ENCODE peak calls at places on chromosome 21, in six cellular contexts. E is fibroblast of mammary gland, N is Peyer's patch, J is fibroblast of villous mesenchyme, K is heart left ventricle, S is tibial nerve. M is an unnamed sample.

GRCh38 chr21:25039461-25040380 is 567.6 kb downstream of the MRPL39 start:
- DNase-seq in K (no peak), S (no peak), N (no peak), E (peak), J (no peak), M (no peak)

GRCh38 chr21:30097791-30098190 is 68.8 kb downstream of the CLDN17 start:
- DNase-seq in J (no peak), N (no peak), E (no peak), K (no peak), S (no peak), M (no peak)

GRCh38 chr21:28516996-28517592 is 475.6 kb downstream of the LTN1 start:
- DNase-seq in E (peak), N (peak), K (peak), J (peak), S (peak), M (peak)

GRCh38 chr21:38917045-38917774 is 111.5 kb downstream of the ETS2 start:
- DNase-seq in S (no peak), J (no peak), N (peak), E (no peak), K (no peak), M (no peak)

GRCh38 chr21:46099476-46099875 is 1.6 kb downstream of the COL6A2 start:
- DNase-seq in N (peak), S (peak), K (peak), E (peak), J (peak), M (peak)

GRCh38 chr21:26842976-26843911 is 2.0 kb downstream of the ADAMTS1 start:
- DNase-seq in K (peak), E (peak), N (peak), S (peak), J (peak), M (peak)

GRCh38 chr21:16773206-16773605 is 739.6 kb upstream of the CXADR start:
- DNase-seq in K (no peak), E (no peak), S (no peak), J (peak), N (no peak), M (peak)

GRCh38 chr21:32940079-32941014 is 85.4 kb upstream of the OLIG2 start:
- DNase-seq in E (peak), K (no peak), J (peak), N (peak), S (no peak), M (peak)

GRCh38 chr21:26883768-26884167 is 38.6 kb upstream of the ADAMTS1 start:
- DNase-seq in K (no peak), N (no peak), E (peak), J (no peak), S (no peak), M (peak)

GRCh38 chr21:16775056-16775455 is 737.8 kb upstream of the CXADR start:
- DNase-seq in S (no peak), N (no peak), K (no peak), E (no peak), J (no peak), M (no peak)

GRCh38 chr21:33232640-33233039 is 2.9 kb downstream of the IFNAR2 start:
- DNase-seq in E (no peak), S (no peak), N (no peak), J (no peak), K (no peak), M (no peak)

GRCh38 chr21:35508389-35508888 is 459.3 kb upstream of the RUNX1 start:
- DNase-seq in N (peak), K (peak), J (peak), S (peak), E (peak), M (peak)

GRCh38 chr21:38310619-38311018 is 53.8 kb downstream of the KCNJ15 start:
- DNase-seq in E (peak), S (no peak), K (no peak), N (no peak), J (peak), M (peak)

GRCh38 chr21:25370311-25370744 is 237.0 kb downstream of the MRPL39 start:
- DNase-seq in E (peak), N (no peak), S (no peak), J (peak), K (no peak), M (peak)

GRCh38 chr21:45846373-45847160 is 135.0 kb upstream of the COL6A1 start:
- DNase-seq in J (peak), S (peak), N (peak), K (no peak), E (peak), M (peak)

GRCh38 chr21:45579383-45580180 is 37.3 kb upstream of the SLC19A1 start:
- DNase-seq in S (no peak), K (no peak), N (peak), E (no peak), J (no peak), M (no peak)

GRCh38 chr21:39630191-39630591 is 17.5 kb downstream of the B3GALT5 start:
- DNase-seq in N (no peak), S (no peak), E (peak), J (peak), K (no peak), M (no peak)

GRCh38 chr21:31862078-31862477 is 10.7 kb upstream of the HUNK start:
- DNase-seq in S (no peak), E (no peak), N (no peak), K (no peak), J (no peak), M (no peak)

GRCh38 chr21:43786423-43787179 is 2.8 kb upstream of the RRP1 start:
- DNase-seq in N (no peak), J (no peak), S (no peak), E (no peak), K (no peak), M (no peak)

GRCh38 chr21:45433301-45433700 is 28.3 kb downstream of the COL18A1 start:
- DNase-seq in J (no peak), S (no peak), K (no peak), N (no peak), E (no peak), M (no peak)

GRCh38 chr21:27954806-27955205 is 987.9 kb upstream of the ADAMTS5 start:
- DNase-seq in N (no peak), S (no peak), K (no peak), E (no peak), J (peak), M (peak)

GRCh38 chr21:45091540-45092322 is 17.4 kb downstream of the ADARB1 start:
- DNase-seq in E (no peak), S (no peak), N (peak), J (no peak), K (no peak), M (no peak)

GRCh38 chr21:39568380-39568779 is 44.4 kb upstream of the B3GALT5 start:
- DNase-seq in J (no peak), N (no peak), S (no peak), K (no peak), E (no peak), M (no peak)

GRCh38 chr21:45539796-45540600 is 2.2 kb downstream of the SLC19A1 start:
- DNase-seq in S (peak), K (peak), J (no peak), N (peak), E (no peak), M (no peak)

GRCh38 chr21:28447453-28447852 is 545.2 kb downstream of the LTN1 start:
- DNase-seq in J (no peak), K (no peak), E (no peak), N (no peak), S (no peak), M (peak)

GRCh38 chr21:44503901-44504399 is 36.0 kb downstream of the KRTAP10-1 start:
- DNase-seq in E (no peak), S (no peak), K (no peak), N (no peak), J (no peak), M (no peak)

GRCh38 chr21:28867401-28867800 is 125.3 kb downstream of the LTN1 start:
- DNase-seq in J (no peak), N (no peak), E (peak), K (no peak), S (no peak), M (peak)

GRCh38 chr21:34039678-34040382 is 33.5 kb upstream of the MRPS6 start:
- DNase-seq in K (no peak), S (no peak), J (no peak), N (peak), E (no peak), M (no peak)

GRCh38 chr21:40512590-40512989 is 334.4 kb downstream of the DSCAM start:
- DNase-seq in E (no peak), K (no peak), N (no peak), S (no peak), J (no peak), M (no peak)

GRCh38 chr21:36698160-36699025 is 522 bp upstream of the SIM2 start:
- DNase-seq in S (no peak), J (no peak), K (no peak), N (no peak), E (no peak), M (no peak)
- H3K4me3 ChIP-seq in S (peak), J (peak), K (peak), N (peak), E (no peak), M (peak)

GRCh38 chr21:23740463-23740862 is 1866.8 kb downstream of the MRPL39 start:
- DNase-seq in K (no peak), S (no peak), E (no peak), N (no peak), J (no peak), M (no peak)
- TF ChIP-seq CTCF in K (no peak), S (no peak), E (no peak), N (no peak), J (no peak), M (no peak)

GRCh38 chr21:36976882-36977651 is 10.6 kb upstream of the HLCS start:
- DNase-seq in S (no peak), E (peak), J (peak), N (peak), K (no peak), M (peak)

GRCh38 chr21:36980280-36981048 is 14.0 kb upstream of the HLCS start:
- DNase-seq in K (peak), J (no peak), S (no peak), N (no peak), E (peak), M (peak)

GRCh38 chr21:36976228-36976627 is 9.8 kb upstream of the HLCS start:
- DNase-seq in N (no peak), K (no peak), E (no peak), J (no peak), S (no peak), M (no peak)

GRCh38 chr21:36981977-36982700 is 15.7 kb upstream of the HLCS start:
- DNase-seq in E (no peak), N (no peak), K (no peak), S (no peak), J (no peak), M (no peak)

DNA sequence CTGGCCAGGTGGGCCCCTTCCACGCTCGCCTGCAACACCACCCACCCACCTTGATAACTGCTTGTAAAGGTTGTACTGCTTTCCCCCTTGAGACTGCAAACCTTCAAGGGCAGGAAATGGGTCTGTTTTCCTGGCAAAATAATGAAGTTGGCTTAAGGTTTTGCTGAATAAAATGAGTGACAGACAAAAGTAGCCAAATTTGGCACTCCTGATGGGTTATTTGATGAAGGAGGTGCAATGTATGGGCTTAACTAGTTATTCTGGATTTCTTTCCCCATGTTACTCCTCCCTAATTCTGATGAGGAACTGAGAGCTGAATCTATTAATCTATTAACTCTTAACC is 14.6 kb upstream of the HLCS start:
- DNase-seq in S (no peak), J (no peak), K (no peak), N (no peak), E (no peak), M (no peak)
- H3K4me3 ChIP-seq in S (peak), J (peak), K (peak), N (peak), E (peak), M (no peak)

GRCh38 chr21:20875741-20876140 is 122.5 kb upstream of the NCAM2 start:
- DNase-seq in E (no peak), J (no peak), S (no peak), N (no peak), K (no peak), M (no peak)
- TF ChIP-seq CTCF in E (no peak), J (no peak), S (no peak), N (no peak), K (no peak), M (no peak)

GRCh38 chr21:14538477-14538876 is 7.6 kb downstream of the SAMSN1 start:
- DNase-seq in E (no peak), S (no peak), K (no peak), N (no peak), J (no peak), M (no peak)
- H3K4me3 ChIP-seq in E (no peak), S (no peak), K (no peak), N (no peak), J (no peak), M (no peak)

DNA sequence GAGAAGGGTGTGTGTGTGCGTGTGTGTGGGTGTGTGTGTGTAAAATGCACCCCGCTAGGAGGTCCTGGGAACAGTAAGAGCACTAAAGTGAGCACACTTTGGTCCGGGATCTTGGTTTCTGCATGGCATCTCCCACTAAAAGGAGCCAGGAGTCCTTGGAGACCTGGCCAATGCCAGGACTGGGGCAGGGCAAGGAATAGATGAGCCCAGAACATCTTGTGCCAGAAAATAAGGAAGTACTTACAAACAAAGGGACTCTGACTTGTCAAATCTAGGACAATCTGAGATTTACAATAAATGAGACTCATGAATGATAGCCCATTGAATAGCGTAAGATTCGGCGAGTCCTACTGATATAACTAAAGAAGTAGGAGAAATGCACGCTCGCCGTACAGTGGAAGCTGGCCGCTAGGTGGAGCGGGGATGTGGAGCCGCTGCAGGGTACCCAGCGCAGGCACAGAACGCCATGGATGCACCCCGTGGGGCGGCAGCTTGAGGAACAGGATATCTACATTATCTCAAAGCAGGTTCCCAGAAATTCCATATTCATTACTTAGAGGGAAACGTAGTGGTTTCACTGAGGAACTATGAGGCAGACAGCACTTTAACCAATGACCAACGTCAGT is 7.1 kb downstream of the SLC37A1 start:
- DNase-seq in E (no peak), J (no peak), S (no peak), K (no peak), N (no peak), M (no peak)
- TF ChIP-seq CTCF in E (no peak), J (peak), S (no peak), K (no peak), N (no peak), M (peak)

GRCh38 chr21:18170829-18171228 is 73.8 kb upstream of the CHODL start:
- DNase-seq in E (no peak), S (no peak), K (no peak), N (no peak), J (no peak), M (no peak)

GRCh38 chr21:18170221-18170620 is 74.4 kb upstream of the CHODL start:
- DNase-seq in S (no peak), K (no peak), E (no peak), J (no peak), N (no peak), M (no peak)

GRCh38 chr21:18178509-18178908 is 66.1 kb upstream of the CHODL start:
- DNase-seq in J (no peak), K (no peak), E (no peak), N (no peak), S (no peak), M (no peak)

DNA sequence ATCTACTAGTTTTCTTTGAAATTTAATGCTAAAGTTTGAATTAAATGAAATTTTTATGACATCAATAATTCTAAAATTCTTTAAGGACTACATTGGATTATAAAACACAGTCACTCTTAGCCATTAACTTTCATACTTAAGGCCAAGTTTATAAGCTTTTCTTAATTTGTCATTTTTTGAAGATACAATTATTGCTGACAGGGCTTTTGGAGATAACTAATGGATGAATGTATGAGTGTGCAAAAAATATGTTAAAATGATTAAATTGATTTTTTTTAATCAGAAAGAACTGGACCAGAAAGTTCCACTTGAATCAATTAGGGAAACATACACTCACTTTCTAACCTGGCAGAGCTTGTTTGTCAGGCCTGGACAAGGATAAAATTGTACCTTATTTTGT is 70.3 kb upstream of the CHODL start:
- DNase-seq in E (no peak), N (no peak), S (no peak), K (no peak), J (no peak), M (no peak)
- H3K4me3 ChIP-seq in E (no peak), N (no peak), S (no peak), K (no peak), J (no peak), M (no peak)

GRCh38 chr21:41953831-41954653 is at the start of gene C2CD2:
- DNase-seq in N (peak), S (no peak), K (peak), J (peak), E (peak), M (peak)
- TF ChIP-seq CTCF in N (no peak), S (no peak), K (no peak), J (peak), E (no peak), M (no peak)